ENCODE peak calls at places on chromosomes 11 and 22, in five cellular contexts. K is stomach, T is sigmoid colon, F is A549, E is ovary. R is an unnamed sample.

GRCh38 chr11:92735039-92735438 is 234.4 kb upstream of the MTNR1B start:
- DNase-seq in T (no peak), E (no peak), F (no peak), K (no peak), R (no peak)

GRCh38 chr22:50640857-50641647 is 13.1 kb upstream of the ARSA start:
- DNase-seq in F (no peak), K (peak), T (no peak), E (no peak), R (no peak)

GRCh38 chr11:44484211-44484610 is 81.3 kb upstream of the CD82 start:
- DNase-seq in E (no peak), F (peak), K (no peak), T (peak), R (no peak)

GRCh38 chr22:43516386-43516785 is 104.6 kb downstream of the MPPED1 start:
- DNase-seq in K (no peak), E (no peak), T (no peak), F (no peak), R (no peak)

GRCh38 chr11:724063-724732 is 18.2 kb downstream of the EPS8L2 start:
- DNase-seq in K (no peak), T (no peak), F (no peak), E (no peak), R (no peak)

GRCh38 chr11:5369793-5370192 is 13.8 kb upstream of the OR51M1 start:
- DNase-seq in F (peak), T (no peak), K (no peak), E (no peak), R (no peak)

GRCh38 chr22:46347646-46348045 is 12.1 kb downstream of the TRMU start:
- DNase-seq in E (peak), T (no peak), K (no peak), F (no peak), R (no peak)

GRCh38 chr11:114478768-114479167 is 39.5 kb downstream of the REXO2 start:
- DNase-seq in K (no peak), F (no peak), E (no peak), T (no peak), R (no peak)

GRCh38 chr11:95134491-95134890 is 44.8 kb downstream of the ENDOD1 start:
- DNase-seq in F (peak), E (no peak), T (no peak), K (no peak), R (no peak)

GRCh38 chr11:122115520-122116343 is at the start of gene BLID:
- DNase-seq in K (peak), T (peak), E (no peak), F (peak), R (peak)

GRCh38 chr22:38882480-38882879 is 10.5 kb upstream of the CBX6 start:
- DNase-seq in K (no peak), F (no peak), E (peak), T (no peak), R (no peak)

GRCh38 chr22:48651036-48651890 is 1176.4 kb downstream of the BRD1 start:
- DNase-seq in F (no peak), K (no peak), T (no peak), E (no peak), R (no peak)

GRCh38 chr11:1738380-1738779 is 12.0 kb downstream of the IFITM10 start:
- DNase-seq in E (no peak), K (no peak), T (no peak), F (no peak), R (no peak)

GRCh38 chr11:113111156-113111555 is 149.9 kb downstream of the NCAM1 start:
- DNase-seq in E (no peak), F (no peak), K (no peak), T (no peak), R (no peak)

GRCh38 chr11:71240061-71240690 is 12.2 kb downstream of the SHANK2 start:
- DNase-seq in E (no peak), K (no peak), F (no peak), T (peak), R (no peak)

GRCh38 chr11:71240865-71241691 is 11.3 kb downstream of the SHANK2 start:
- DNase-seq in F (peak), K (peak), E (no peak), T (peak), R (peak)

GRCh38 chr11:71244116-71244815 is 8.1 kb downstream of the SHANK2 start:
- DNase-seq in E (no peak), F (no peak), T (peak), K (peak), R (no peak)

GRCh38 chr11:71239581-71239980 is 12.8 kb downstream of the SHANK2 start:
- DNase-seq in K (no peak), T (peak), E (no peak), F (no peak), R (no peak)

GRCh38 chr11:71241721-71242259 is 10.6 kb downstream of the SHANK2 start:
- DNase-seq in E (no peak), T (peak), F (no peak), K (no peak), R (no peak)
- H3K4me3 ChIP-seq in E (no peak), T (no peak), F (no peak), K (no peak), R (no peak)

DNA sequence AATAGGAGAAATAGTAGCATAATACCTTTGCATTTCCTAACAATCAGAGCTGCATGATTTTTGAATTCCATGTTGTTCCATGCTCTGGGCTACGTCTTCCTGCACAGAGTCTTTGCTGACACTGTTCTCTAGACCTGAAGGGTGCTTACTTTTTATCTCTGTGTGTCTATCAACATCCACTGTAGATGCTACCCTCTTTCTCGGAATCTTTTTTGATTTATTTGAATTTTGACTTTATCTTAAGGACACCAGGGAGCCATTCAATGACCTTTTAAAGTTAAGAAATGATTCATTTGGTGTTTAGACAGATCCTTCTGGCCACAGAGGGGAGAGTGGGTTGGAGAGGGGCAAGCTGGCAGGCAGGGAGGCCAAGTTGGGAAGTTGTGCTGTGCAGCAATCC is 90.1 kb downstream of the LDLRAD3 start:
- DNase-seq in T (no peak), K (no peak), F (no peak), E (no peak), R (no peak)
- TF ChIP-seq EP300 in T (no peak), K (no peak), F (no peak), E (no peak), R (no peak)

DNA sequence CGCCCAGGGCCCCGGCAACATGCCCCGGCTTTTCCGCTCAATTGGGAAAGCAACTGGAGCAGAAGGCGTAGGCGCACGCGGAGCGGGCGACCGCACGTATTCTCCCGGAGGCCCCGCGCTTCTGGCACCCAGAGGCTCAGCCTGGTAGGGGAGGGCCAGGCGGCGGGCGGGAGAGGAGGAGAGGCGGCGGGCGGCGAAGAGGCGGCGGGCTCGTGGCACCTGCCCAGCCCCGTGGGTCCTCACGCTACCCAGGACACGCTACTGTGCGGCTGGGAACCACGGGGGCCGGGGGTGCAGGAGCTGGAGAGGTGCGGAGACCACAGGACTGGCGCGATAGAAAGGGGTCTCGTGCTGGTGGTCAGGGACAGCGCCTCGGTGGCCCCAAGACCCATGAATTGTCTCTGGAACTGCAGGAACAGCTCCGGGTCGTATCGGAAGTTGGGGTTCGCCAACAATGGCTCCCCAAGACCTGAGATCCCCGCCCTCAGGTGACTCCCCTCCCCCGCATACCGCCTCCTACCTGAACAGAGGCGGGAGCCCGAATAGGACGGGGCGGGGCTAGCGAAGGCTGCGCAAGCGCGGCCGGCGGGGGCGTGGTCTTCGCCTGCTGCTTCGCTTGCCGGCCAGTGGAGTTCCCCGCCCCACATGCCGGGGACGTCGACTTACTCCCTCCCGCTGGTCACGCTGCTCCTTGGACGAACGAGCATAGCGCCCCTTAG is at the start of gene SLC37A4:
- DNase-seq in K (peak), T (peak), F (peak), E (peak), R (peak)
- TF ChIP-seq POLR2A in K (no peak), T (no peak), F (peak), E (no peak), R (peak)

GRCh38 chr11:75719089-75719638 is 1.5 kb downstream of the MOGAT2 start:
- DNase-seq in E (no peak), T (no peak), K (peak), F (no peak), R (peak)

GRCh38 chr11:75718406-75719088 is 909 bp downstream of the MOGAT2 start:
- DNase-seq in E (no peak), F (no peak), K (peak), T (no peak), R (no peak)

GRCh38 chr11:75717608-75718403 is at the start of gene MOGAT2:
- DNase-seq in E (no peak), K (peak), T (no peak), F (no peak), R (peak)

GRCh38 chr11:75720639-75721038 is 3.0 kb downstream of the MOGAT2 start:
- DNase-seq in K (no peak), E (no peak), T (peak), F (no peak), R (no peak)

DNA sequence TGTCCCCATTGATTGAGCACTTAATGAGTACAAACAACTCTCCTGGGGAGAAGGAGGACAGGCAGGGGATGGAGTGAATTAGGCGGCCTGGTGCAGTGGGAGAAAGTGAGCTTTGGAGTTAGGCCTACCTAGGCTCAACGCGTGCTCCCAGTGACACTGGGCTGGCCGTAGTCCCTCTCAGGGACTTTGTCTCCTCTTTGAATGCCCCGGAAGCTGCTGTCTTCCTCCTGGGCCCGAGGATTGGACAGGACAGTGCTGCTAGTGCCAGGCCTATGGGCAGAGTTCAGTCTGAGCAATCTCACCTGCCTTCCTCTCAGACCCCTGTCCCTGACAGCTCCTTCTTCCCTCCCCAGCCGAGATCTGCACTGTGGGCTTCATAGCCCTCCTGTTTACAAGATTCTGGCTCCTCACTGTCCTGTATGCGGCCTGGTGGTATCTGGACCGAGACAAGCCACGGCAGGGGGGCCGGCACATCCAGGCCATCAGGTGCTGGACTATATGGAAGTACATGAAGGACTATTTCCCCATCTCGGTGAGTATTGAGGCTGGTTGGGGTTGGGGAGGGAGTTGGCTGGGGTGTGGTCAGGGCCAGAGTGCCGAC is 2.1 kb downstream of the MOGAT2 start:
- DNase-seq in T (no peak), F (no peak), K (peak), E (no peak), R (peak)
- H3K4me3 ChIP-seq in T (no peak), F (no peak), K (no peak), E (no peak), R (no peak)

DNA sequence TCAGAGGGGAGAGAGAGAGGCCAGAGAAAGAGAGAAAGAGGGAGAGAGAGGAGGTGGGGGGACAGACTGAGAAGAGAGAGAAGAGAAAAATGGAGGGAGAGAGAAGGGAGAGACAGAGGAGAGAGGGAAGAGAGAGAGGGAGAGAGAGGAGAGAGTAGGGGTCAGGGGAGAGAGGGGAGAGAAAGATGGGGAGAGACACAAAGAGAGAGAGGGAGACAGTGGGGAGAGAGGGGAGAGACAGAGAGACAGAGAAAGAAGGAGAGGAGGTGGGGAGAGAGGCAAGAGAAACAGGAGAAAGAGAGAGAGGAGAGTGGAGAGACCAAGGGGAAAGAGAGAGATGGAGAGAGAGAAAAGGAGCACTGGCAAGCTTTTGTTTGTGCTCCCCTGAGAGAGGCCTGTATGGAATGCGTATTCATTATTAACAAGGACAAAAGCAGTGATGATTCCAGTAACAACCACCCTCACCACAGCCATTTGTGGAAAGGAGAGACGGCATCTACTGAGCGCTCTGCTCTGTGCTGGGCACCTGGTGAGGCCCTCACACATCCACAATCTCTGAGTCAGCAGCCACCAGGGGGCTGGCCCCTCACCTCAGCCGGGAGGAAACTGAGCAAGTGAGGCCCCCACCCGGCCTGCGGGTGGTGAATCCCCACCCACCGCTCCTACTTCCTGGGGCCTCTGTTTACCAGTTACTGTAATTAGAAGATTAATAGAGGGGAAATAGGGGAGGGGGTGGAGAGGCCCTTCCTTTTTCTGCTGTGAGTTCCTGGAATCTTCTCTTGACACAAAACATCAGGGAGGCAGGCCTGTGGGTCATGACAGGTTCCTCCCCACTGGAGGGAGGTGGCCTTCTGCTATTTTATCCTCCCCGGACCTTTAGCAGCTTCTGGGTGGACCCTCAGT is 14.7 kb upstream of the MIAT start:
- DNase-seq in E (no peak), T (no peak), K (peak), F (no peak), R (peak)
- TF ChIP-seq EP300 in E (no peak), T (no peak), K (no peak), F (no peak), R (no peak)

DNA sequence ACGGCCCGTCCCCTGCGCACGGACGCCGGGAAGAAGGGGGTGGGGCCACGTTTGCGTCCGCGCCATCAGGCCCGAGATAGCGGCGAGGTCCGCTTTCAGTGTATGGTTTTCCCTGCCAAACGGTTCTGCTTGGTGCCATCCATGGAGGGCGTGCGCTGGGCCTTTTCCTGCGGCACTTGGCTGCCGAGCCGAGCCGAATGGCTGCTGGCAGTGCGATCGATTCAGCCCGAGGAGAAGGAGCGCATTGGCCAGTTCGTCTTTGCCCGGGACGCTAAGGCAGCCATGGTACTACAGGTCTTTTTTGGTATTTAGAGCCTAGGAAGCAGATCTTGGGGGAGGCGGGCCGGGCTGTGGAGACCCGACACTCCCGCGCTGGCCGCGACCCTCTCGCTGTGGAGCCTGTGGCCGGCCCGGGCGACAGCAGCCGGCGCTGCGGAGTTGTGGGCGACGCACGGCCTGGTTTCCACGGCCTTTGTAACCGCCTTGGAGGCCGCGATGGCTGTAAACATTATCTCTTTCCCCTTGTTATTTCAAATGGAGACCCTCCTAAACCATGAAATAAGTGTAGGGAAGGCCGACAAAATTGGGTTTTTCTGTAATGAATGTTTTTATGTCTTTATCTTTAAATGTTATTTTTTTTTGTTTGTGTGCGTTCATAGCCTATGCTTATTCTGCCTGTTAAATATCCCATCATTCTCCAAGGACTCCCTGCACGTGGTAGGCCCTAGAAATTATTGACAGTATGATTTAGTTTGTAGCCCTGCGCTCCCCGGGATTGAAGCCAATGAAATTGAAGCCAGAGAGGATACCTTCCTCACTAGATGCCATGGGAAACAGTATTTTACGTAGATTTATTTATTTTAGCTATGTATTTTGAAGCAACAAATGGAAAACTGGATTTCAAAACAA is at the start of gene AASDHPPT:
- DNase-seq in K (peak), F (peak), E (peak), T (no peak), R (no peak)
- TF ChIP-seq POLR2A in K (no peak), F (peak), E (peak), T (peak), R (peak)

GRCh38 chr22:36912694-36913430 is 566 bp upstream of the CSF2RB start:
- DNase-seq in K (no peak), E (no peak), F (no peak), T (peak), R (no peak)

GRCh38 chr22:36916034-36916433 is 2.6 kb downstream of the CSF2RB start:
- DNase-seq in F (no peak), K (no peak), E (no peak), T (no peak), R (no peak)

GRCh38 chr22:36911887-36912661 is 1.4 kb upstream of the CSF2RB start:
- DNase-seq in E (no peak), F (no peak), K (no peak), T (no peak), R (no peak)

GRCh38 chr22:36913431-36914382 is at the start of gene CSF2RB:
- DNase-seq in T (peak), K (peak), F (no peak), E (no peak), R (peak)

DNA sequence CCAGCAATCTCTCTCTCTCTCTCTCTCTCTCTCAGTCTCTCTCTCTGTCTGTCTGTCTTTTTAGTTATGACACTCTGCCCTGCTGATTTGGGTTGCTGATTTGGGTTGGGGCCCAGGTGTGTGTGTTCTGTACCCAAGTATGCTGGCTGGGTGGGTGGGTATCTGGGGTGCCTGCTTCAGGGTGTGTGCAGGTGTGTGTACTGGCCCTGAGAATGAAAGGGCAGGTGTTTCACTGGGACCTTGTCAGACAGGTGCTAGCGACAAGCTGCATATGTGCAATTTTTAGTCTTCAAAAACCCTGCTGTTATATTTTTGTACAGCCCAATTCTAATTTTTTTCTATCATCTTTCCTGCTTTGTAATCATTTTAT is 940 bp downstream of the CSF2RB start:
- DNase-seq in T (no peak), K (no peak), F (no peak), E (no peak), R (peak)
- H3K4me3 ChIP-seq in T (peak), K (peak), F (no peak), E (no peak), R (no peak)

DNA sequence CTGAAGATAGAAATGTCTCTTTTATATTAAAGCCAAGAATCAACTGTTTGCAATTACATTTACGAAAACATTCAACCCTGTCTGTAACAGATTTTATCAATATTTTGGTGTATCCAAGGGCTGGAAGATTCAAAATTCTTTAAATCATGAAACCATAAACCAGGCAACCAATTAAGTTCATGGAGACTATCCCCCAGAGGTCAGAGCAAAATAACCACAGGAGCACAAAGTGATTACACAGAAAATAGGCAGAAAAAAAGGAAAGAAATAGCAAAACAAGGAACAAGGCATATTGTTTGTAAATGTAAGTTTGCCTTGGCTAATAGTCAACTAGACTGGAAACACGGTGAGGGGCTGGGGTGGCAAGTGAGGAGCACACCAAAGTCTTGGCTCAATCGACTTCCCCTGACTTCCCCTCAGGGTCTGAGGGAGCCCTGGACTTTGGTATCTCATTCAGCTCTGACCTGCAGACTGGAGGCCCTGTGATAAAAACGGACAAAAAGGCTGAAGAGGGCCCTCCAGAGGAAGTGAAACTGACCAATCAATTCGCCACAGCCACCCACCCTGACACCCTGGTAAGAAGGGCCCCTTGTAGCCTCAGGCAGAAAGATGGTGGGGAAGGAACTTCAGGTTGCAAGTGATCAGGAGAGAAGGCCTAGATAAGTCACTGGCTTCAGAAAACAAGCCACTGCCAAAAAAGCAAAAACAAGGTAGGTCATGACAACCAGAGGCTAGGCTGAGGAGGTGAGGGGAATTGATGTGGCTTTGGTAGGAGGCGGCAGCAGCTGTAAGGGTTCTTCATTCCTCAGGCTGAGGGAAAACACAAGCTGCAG is 1.9 kb downstream of the SIK3 start:
- DNase-seq in F (peak), E (no peak), K (no peak), T (no peak), R (peak)
- TF ChIP-seq EP300 in F (no peak), E (no peak), K (no peak), T (no peak), R (no peak)

GRCh38 chr11:88330826-88331428 is 6.6 kb downstream of the CTSC start:
- DNase-seq in T (no peak), K (no peak), F (no peak), E (no peak), R (no peak)
- TF ChIP-seq POLR2A in T (no peak), K (no peak), F (no peak), E (no peak), R (no peak)

R was measured in transverse colon.